ENCODE peak calls at places on chromosomes 6 and 20, in six cellular contexts. L, W, B, N, H and V are unnamed samples. For H3K9me3, the result is how much of the 10 kb centered on the place peaks cover.

GRCh38 chr6:11298651-11299420 is 66.4 kb upstream of the NEDD9 start:
- DNase-seq in H (no peak), L (no peak), B (peak), W (no peak), N (no peak), V (no peak)

GRCh38 chr6:23357185-23357745 is 768.8 kb upstream of the NRSN1 start:
- DNase-seq in H (no peak), L (no peak), W (no peak), B (no peak), N (no peak), V (no peak)

GRCh38 chr20:48180039-48180438 is 394.8 kb upstream of the SULF2 start:
- DNase-seq in W (no peak), L (peak), N (peak), H (no peak), B (no peak), V (no peak)

GRCh38 chr20:20549699-20550098 is 162.7 kb downstream of the RALGAPA2 start:
- DNase-seq in W (peak), L (peak), B (no peak), N (no peak), H (peak), V (no peak)

GRCh38 chr6:1479095-1479494 is 89.7 kb downstream of the FOXF2 start:
- DNase-seq in N (no peak), L (peak), B (no peak), H (no peak), W (no peak), V (no peak)

GRCh38 chr6:10520468-10520867 is 683 bp upstream of the GCNT2 start:
- DNase-seq in H (no peak), B (no peak), N (no peak), W (no peak), L (no peak), V (no peak)

GRCh38 chr6:157955675-157956074 is 26.0 kb upstream of the SYNJ2 start:
- DNase-seq in B (no peak), N (no peak), W (no peak), L (no peak), H (no peak), V (no peak)

GRCh38 chr6:131381694-131382093 is 191.3 kb upstream of the ARG1 start:
- DNase-seq in W (no peak), N (no peak), H (no peak), L (no peak), B (no peak), V (no peak)

GRCh38 chr20:54980321-54980960 is 505.0 kb downstream of the DOK5 start:
- DNase-seq in W (no peak), L (peak), B (peak), H (no peak), N (no peak), V (no peak)

GRCh38 chr6:147213772-147214171 is 9.6 kb downstream of the STXBP5 start:
- DNase-seq in B (no peak), N (no peak), L (no peak), H (no peak), W (no peak), V (no peak)

GRCh38 chr6:68641172-68641571 is 6.1 kb downstream of the ADGRB3 start:
- DNase-seq in L (no peak), W (no peak), B (no peak), N (no peak), H (no peak), V (no peak)

GRCh38 chr20:45223136-45223535 is 2.0 kb downstream of the SEMG2 start:
- DNase-seq in H (no peak), N (no peak), L (no peak), B (no peak), W (no peak), V (no peak)

GRCh38 chr6:136409598-136409997 is 120.0 kb upstream of the BCLAF1 start:
- DNase-seq in L (no peak), W (no peak), H (no peak), N (no peak), B (no peak), V (no peak)

GRCh38 chr6:157530126-157530525 is 149.1 kb downstream of the ZDHHC14 start:
- DNase-seq in B (no peak), W (no peak), N (no peak), H (no peak), L (no peak), V (no peak)

GRCh38 chr6:9020001-9020400 is 584.7 kb upstream of the SLC35B3 start:
- DNase-seq in L (no peak), N (no peak), H (no peak), W (no peak), B (no peak), V (no peak)

GRCh38 chr6:151616091-151616513 is 122.3 kb downstream of the CCDC170 start:
- DNase-seq in L (no peak), N (no peak), W (no peak), H (no peak), B (peak), V (no peak)

GRCh38 chr6:129031051-129031599 is 148.2 kb downstream of the LAMA2 start:
- DNase-seq in W (no peak), L (peak), N (no peak), H (no peak), B (no peak), V (no peak)

GRCh38 chr6:15569035-15569995 is 93.5 kb downstream of the DTNBP1 start:
- DNase-seq in W (no peak), N (no peak), B (no peak), L (no peak), H (no peak), V (no peak)

GRCh38 chr6:7138921-7139358 is 31.2 kb downstream of the RREB1 start:
- DNase-seq in N (peak), W (no peak), L (peak), B (peak), H (peak), V (no peak)

GRCh38 chr6:124073021-124073420 is 269.4 kb downstream of the NKAIN2 start:
- DNase-seq in L (no peak), W (no peak), H (no peak), N (no peak), B (peak), V (no peak)

GRCh38 chr20:53216478-53216855 is 244.3 kb downstream of the TSHZ2 start:
- DNase-seq in L (no peak), W (no peak), H (no peak), B (no peak), N (no peak), V (no peak)
- H3K4me3 ChIP-seq in L (no peak), W (no peak), H (no peak), B (no peak), N (no peak), V (no peak)

DNA sequence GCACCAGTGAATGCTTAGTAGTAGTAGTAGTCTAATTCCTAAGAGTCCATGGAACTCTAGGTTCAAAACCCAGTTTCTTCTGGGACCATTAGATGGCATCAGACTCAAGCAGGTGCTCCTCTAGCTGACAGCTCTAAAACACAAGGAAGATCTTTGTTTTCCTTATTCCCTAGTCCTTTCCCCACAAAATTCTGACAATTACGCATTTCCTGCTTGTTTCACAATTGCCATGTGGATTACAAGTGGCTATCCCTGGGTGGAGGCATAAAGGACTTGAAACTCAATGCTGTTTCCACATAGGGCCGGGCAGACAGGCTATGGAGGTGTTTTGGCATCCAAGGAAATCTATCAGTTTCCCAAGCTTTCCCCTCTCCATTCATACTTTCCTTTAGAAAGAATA is 9.2 kb upstream of the HLA-DOB start:
- DNase-seq in N (no peak), B (peak), H (no peak), L (peak), W (no peak), V (no peak)
- TF ChIP-seq CTCF in N (peak), B (peak), H (peak), L (peak), W (peak), V (no peak)

DNA sequence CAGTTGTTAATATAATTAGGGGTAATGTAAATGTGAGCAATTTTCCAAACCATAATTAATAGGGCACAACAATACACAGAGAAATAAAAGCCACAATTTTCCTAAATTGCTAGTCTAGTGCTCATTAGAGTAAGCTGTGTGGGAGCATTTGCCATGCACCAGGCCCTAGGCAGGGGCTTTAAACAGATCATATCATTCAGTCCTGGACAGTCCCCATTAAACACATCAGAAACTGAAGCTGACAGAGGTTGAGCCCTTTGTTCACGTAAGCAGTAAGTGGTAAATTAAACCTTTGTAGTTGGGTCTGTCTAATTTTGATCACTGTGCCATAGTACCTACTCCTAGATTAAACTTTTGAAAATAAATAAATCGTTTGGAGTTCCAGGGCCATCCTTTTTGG is 931.1 kb downstream of the C6orf118 start:
- DNase-seq in N (no peak), W (no peak), L (no peak), B (no peak), H (no peak), V (no peak)
- H3K9me3 ChIP-seq in N (under half), W (under half), L (under half), B (under half), H (under half), V (under half)

DNA sequence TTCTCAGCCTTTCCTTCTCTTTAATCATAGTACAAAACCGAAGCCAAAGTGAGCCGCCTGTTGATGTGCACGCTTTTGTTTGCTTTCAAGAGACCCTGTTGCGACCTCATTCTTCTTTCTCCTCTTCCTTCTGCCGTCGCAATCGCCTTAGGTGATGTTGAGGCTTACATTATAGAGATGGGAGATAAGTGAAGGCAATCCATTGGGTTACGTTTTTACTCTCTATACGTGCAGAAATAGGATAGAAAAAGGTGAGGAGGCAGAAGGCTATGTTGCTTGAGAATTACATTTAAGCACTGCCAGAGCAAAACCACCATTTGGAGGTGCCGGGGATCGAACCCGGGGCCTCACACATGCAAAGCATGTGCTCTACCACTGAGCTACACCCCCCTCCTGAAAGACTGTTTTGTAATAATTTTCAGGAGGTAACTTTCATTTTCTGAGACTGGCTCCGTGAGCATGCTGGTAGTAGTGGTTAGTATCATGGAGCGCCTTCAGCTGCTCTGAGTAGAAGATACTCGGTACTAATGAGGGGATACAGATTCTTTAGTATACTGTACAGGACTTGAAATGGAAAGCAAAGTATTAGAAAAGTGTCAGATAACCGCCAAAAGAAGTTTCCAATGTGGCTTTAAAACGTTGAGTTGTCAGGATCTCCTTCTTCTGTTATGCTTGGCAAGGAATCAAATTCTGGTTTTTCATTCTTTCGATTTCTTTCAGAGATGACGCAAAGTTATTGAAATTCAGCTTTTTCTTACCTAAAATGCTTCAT is 165.6 kb downstream of the TRIM27 start:
- DNase-seq in N (peak), H (peak), L (peak), W (peak), B (peak), V (no peak)
- H3K4me3 ChIP-seq in N (peak), H (peak), L (peak), W (peak), B (peak), V (no peak)

GRCh38 chr20:23566199-23566932 is 1.9 kb downstream of the CST9L start:
- DNase-seq in H (no peak), B (no peak), L (no peak), N (no peak), W (no peak), V (no peak)
- TF ChIP-seq CTCF in H (no peak), B (no peak), L (no peak), N (no peak), W (no peak), V (no peak)

GRCh38 chr6:168383062-168383854 is 57.7 kb upstream of the SMOC2 start:
- DNase-seq in W (no peak), N (no peak), L (no peak), B (no peak), H (no peak), V (no peak)
- H3K9me3 ChIP-seq in W (under half), N (under half), L (half or more), B (under half), H (under half), V (under half)

DNA sequence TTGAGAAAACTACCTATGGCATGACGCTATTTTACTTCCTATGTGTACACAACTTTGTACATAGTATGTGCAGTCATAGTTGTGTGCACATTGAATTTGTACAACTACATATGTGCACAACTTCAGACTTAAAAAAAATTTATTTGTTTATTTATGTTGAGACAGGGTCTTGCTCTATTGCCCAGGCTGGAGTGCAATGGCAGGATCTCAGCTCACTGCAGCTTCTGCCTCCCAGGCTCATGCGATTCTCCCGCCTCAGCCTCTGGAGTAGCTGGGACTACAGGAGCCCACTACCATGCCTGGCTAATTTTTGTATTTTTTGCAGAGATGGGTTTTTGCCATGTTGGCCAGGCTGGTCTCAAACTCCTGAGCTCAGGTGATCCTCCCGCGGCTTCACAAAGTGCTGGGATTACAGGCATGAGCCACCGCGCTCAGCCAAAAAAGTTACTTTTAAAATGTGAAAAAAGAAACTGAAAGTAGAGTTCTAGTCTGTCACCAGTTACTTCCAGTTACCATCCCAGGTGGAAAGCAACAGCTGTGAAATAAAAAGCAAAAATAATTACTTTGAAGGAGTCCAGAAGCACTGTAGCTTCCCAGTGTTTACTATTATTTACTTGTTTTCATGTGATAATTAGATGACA is 1.7 kb upstream of the ZKSCAN8 start:
- DNase-seq in N (no peak), B (no peak), H (no peak), W (no peak), L (no peak), V (no peak)
- H3K4me3 ChIP-seq in N (no peak), B (no peak), H (no peak), W (no peak), L (no peak), V (peak)

GRCh38 chr6:84728602-84729001 is 35.8 kb downstream of the TBX18 start:
- DNase-seq in W (peak), H (peak), N (peak), B (peak), L (peak), V (no peak)
- TF ChIP-seq CTCF in W (peak), H (no peak), N (no peak), B (peak), L (peak), V (peak)

DNA sequence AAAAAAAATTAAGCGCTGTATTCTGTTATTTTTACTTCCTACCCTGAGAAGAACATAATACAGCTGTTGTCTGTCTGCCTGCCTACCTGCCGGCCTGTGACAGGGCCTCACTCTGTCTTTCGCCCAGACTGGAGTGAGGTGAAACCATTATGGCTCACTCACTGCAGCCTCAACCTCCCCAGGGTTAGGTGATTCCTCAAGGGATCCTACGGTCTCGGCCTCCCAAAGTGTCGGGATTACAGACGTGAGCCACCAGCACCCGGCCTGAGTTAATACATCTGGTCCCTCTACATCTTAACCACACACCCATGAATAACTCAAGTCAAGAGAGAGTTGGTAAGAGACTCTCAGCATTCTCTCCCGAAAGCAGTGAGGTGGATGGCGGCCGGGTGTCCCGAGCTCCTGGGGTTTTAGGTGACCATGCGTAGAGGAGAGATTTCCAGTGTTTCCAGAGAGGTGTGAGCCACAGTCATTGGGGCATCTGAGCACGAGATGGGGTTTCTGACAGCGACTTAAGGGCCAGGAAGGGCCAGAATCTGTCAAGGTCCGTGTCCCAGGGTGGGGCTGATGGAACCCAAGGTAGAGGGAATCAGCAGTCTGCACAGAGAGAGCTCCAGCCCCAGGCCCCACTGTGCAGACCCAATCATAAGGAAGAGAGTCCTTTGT is 1954.4 kb upstream of the DEFB115 start:
- DNase-seq in B (no peak), N (no peak), L (no peak), W (no peak), H (no peak), V (no peak)
- H3K9me3 ChIP-seq in B (under half), N (under half), L (under half), W (under half), H (under half), V (under half)

GRCh38 chr6:3208096-3208774 is 19.2 kb downstream of the TUBB2B start:
- DNase-seq in L (peak), W (no peak), B (no peak), H (no peak), N (no peak), V (peak)
- H3K4me3 ChIP-seq in L (no peak), W (no peak), B (no peak), H (no peak), N (no peak), V (peak)